ENCODE peak calls at places on chromosomes 3 and 15, in five cellular contexts. Y, T, H, P and O are unnamed samples.

GRCh38 chr3:59766165-59766872 is 716.5 kb upstream of the CFAP20DC start:
- DNase-seq in H (no peak), Y (no peak), P (peak; percentile 85), T (no peak), O (no peak)

GRCh38 chr3:60339310-60339709 is 911.9 kb downstream of the FHIT start:
- DNase-seq in Y (no peak), H (no peak), T (no peak), P (no peak), O (no peak)

GRCh38 chr3:47554335-47554734 is 24.3 kb downstream of the CSPG5 start:
- DNase-seq in T (no peak), P (no peak), Y (no peak), H (no peak), O (no peak)

GRCh38 chr15:74458473-74458872 is 2.5 kb downstream of the UBL7 start:
- DNase-seq in H (no peak), P (no peak), Y (no peak), T (no peak), O (no peak)

GRCh38 chr3:46420931-46421330 is 13.9 kb downstream of the CCRL2 start:
- DNase-seq in P (no peak), Y (no peak), T (no peak), H (no peak), O (no peak)

GRCh38 chr3:100561459-100562158 is 47.8 kb upstream of the ADGRG7 start:
- DNase-seq in Y (no peak), P (peak; percentile 89), T (no peak), H (no peak), O (no peak)

GRCh38 chr15:70995383-70995965 is 102.8 kb downstream of the LRRC49 start:
- DNase-seq in H (no peak), T (no peak), Y (no peak), P (no peak), O (no peak)

GRCh38 chr3:52205727-52206372 is 7.9 kb downstream of the ALAS1 start:
- DNase-seq in H (no peak), T (no peak), Y (peak; percentile 65), P (no peak), O (no peak)

GRCh38 chr3:126982125-126982521 is 792 bp upstream of the PLXNA1 start:
- DNase-seq in T (no peak), Y (no peak), H (no peak), P (peak; percentile 35), O (no peak)

GRCh38 chr15:79724312-79724711 is 172.5 kb downstream of the MTHFS start:
- DNase-seq in T (no peak), Y (no peak), P (peak; percentile 82), H (no peak), O (no peak)

GRCh38 chr3:42690766-42691680 is 5.7 kb downstream of the KLHL40 start:
- DNase-seq in P (no peak), T (peak; percentile 39), Y (no peak), H (no peak), O (peak; percentile 68)

GRCh38 chr15:40282870-40283614 is at the start of gene ANKRD63:
- DNase-seq in H (no peak), T (no peak), P (no peak), Y (peak; percentile 17), O (no peak)

GRCh38 chr3:139269984-139270383 is 73.8 kb upstream of the MRPS22 start:
- DNase-seq in T (no peak), P (no peak), Y (no peak), H (peak; percentile 3), O (no peak)

GRCh38 chr15:36468746-36469145 is 110.7 kb upstream of the CDIN1 start:
- DNase-seq in H (no peak), T (peak; percentile 50), Y (no peak), P (peak; percentile 88), O (no peak)

GRCh38 chr15:100256096-100256984 is 85.4 kb downstream of the ADAMTS17 start:
- DNase-seq in Y (no peak), H (no peak), P (no peak), T (no peak), O (no peak)

GRCh38 chr3:60609446-60609845 is 641.8 kb downstream of the FHIT start:
- DNase-seq in T (no peak), H (no peak), P (no peak), Y (no peak), O (no peak)

GRCh38 chr3:194314669-194315068 is 36.5 kb downstream of the CPN2 start:
- DNase-seq in H (no peak), T (no peak), P (no peak), Y (peak; percentile 49), O (no peak)

GRCh38 chr3:105836533-105836932 is 32.3 kb downstream of the CBLB start:
- DNase-seq in Y (no peak), H (no peak), P (peak; percentile 89), T (no peak), O (no peak)

GRCh38 chr15:71114887-71115566 is at the start of gene THSD4:
- DNase-seq in H (peak; percentile 70), T (peak; percentile 90), Y (peak; percentile 92), P (peak; percentile 81), O (peak; percentile 83)

GRCh38 chr3:121488628-121489027 is 57.2 kb downstream of the POLQ start:
- DNase-seq in Y (no peak), P (no peak), H (no peak), T (no peak), O (no peak)

GRCh38 chr3:117549716-117550115 is 840.1 kb downstream of the TUSC7 start:
- DNase-seq in T (no peak), P (no peak), Y (no peak), H (no peak), O (no peak)

GRCh38 chr3:189967254-189967865 is 153.3 kb downstream of the P3H2 start:
- DNase-seq in H (peak; percentile 20), T (no peak), Y (no peak), P (peak; percentile 71), O (no peak)

GRCh38 chr3:127556565-127556964 is 34.0 kb downstream of the TPRA1 start:
- DNase-seq in H (no peak), Y (no peak), P (no peak), T (no peak), O (no peak)

GRCh38 chr15:88015228-88015860 is 241.2 kb downstream of the NTRK3 start:
- DNase-seq in Y (no peak), H (no peak), P (no peak), T (no peak), O (peak; percentile 66)
- H3K27ac ChIP-seq in Y (no peak overlapping the region), H (no peak overlapping the region), P (no peak overlapping the region), T (no peak overlapping the region), O (no peak overlapping the region)

GRCh38 chr3:48716982-48717746 is at the start of gene IP6K2:
- DNase-seq in P (peak; percentile 98), T (peak; percentile 100), H (peak; percentile 100), Y (peak; percentile 99), O (peak; percentile 99)

GRCh38 chr3:48716508-48716981 is 476 bp downstream of the IP6K2 start:
- DNase-seq in H (peak; percentile 26), T (no peak), Y (peak; percentile 7), P (no peak), O (peak; percentile 48)

GRCh38 chr3:48711727-48712126 is 5.3 kb downstream of the IP6K2 start:
- DNase-seq in Y (no peak), P (no peak), T (no peak), H (no peak), O (no peak)

DNA sequence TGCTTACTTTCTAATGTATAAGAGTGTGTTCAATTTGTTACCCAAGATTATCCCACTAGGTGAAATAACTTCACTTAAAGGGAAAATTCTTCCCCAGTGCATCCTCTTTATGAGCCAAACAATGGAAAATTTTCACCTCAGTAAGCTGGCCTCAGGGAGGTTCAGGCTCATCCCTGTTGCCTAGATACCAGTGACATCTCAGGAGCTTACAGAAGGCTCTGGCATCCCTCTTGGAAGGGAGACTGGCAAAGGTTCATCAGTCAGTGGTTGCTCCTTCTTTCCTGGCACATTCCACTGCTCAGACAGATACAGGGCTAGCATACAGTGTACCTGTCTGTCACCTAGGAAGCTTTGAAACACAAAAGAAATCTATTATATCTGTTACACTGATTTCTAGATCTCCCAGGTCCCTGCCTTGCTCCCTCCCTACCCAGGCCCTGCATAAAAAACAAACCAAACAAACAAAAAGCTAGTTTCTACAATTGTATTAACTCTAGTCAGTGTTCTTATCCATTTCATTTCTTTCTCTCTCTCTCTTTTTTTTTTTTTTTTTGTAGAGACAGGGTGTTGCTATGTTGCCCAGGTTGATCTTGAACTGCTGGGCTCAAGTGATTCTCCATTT is 1.7 kb downstream of the IP6K2 start:
- DNase-seq in Y (no peak), T (no peak), H (no peak), P (peak; percentile 47), O (no peak)
- H3K27ac ChIP-seq in Y (no peak overlapping the region), T (no peak overlapping the region), H (no peak overlapping the region), P (no peak overlapping the region), O (no peak overlapping the region)

GRCh38 chr3:66702126-66702525 is 201.3 kb upstream of the LRIG1 start:
- DNase-seq in P (no peak), T (no peak), H (no peak), Y (no peak), O (no peak)

GRCh38 chr3:66709464-66710058 is 208.7 kb upstream of the LRIG1 start:
- DNase-seq in P (no peak), H (no peak), T (no peak), Y (no peak), O (no peak)

GRCh38 chr3:66703501-66703900 is 202.7 kb upstream of the LRIG1 start:
- DNase-seq in T (no peak), H (no peak), Y (no peak), P (peak; percentile 37), O (no peak)

DNA sequence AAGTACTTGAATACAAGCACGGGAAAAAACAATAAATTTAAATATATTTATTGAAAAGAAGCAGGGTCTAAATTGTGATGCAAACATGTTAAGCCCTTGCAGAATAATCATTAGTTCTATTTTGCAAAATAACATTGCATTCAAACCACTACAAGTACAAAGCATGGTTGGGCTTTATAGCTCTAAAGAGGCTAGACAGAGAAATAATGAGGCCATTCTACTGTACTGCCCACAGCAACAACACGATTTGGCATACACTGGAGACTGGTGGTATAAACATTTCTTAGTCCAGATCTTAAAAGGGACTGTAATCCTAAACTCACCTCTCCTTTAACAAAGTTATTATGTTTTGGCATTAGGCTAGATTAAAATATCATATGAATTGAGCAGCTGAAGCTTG is 204.2 kb upstream of the LRIG1 start:
- DNase-seq in H (no peak), Y (no peak), P (no peak), T (no peak), O (no peak)
- H3K27ac ChIP-seq in H (no peak overlapping the region), Y (no peak overlapping the region), P (no peak overlapping the region), T (no peak overlapping the region), O (no peak overlapping the region)

GRCh38 chr15:78208341-78208844 is 26.0 kb downstream of the ACSBG1 start:
- DNase-seq in H (no peak), Y (no peak), P (no peak), T (no peak), O (peak; percentile 3)

GRCh38 chr15:78207641-78208340 is 26.6 kb downstream of the ACSBG1 start:
- DNase-seq in Y (no peak), P (no peak), H (no peak), T (no peak), O (peak; percentile 9)

GRCh38 chr15:78205856-78206255 is 28.5 kb downstream of the ACSBG1 start:
- DNase-seq in P (no peak), T (peak; percentile 30), H (peak; percentile 41), Y (no peak), O (peak; percentile 45)

GRCh38 chr15:78206326-78207109 is 27.8 kb downstream of the ACSBG1 start:
- DNase-seq in H (no peak), Y (no peak), P (peak; percentile 36), T (no peak), O (peak; percentile 14)

DNA sequence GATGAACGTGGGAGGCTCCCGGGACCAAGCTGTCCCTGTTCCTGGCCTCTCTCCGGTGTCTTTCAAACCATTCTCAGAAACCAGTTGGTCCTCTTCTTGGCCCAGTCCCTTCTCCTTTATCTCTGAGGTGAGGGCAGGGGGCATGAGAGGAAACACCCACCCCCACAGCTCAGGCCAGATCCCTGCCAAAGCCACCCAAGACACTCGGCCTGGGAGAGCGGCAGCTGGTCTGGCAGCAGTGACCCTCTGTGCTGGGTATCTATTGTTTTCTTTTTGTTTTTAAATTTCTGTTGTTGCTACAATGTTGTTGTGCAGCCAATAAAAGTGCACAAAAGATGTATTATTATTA is 27.3 kb downstream of the ACSBG1 start:
- DNase-seq in P (no peak), Y (no peak), T (no peak), H (peak; percentile 45), O (peak; percentile 41)
- H3K27ac ChIP-seq in P (no peak overlapping the region), Y (no peak overlapping the region), T (no peak overlapping the region), H (peak overlapping the region; percentile 72), O (peak overlapping the region; percentile 80)